ENCODE peak calls at places on chromosomes 3 and 15, in nine cellular contexts. G, K, O, E, Q, F, R, W and U are unnamed samples.

GRCh38 chr3:194006102-194006501 is 129.8 kb upstream of the HES1 start:
- DNase-seq in E (no peak), F (no peak), W (no peak), K (no peak), Q (no peak), R (no peak), G (no peak), O (no peak), U (peak; percentile 11)

GRCh38 chr3:70249509-70250160 is 62.8 kb downstream of the MDFIC2 start:
- DNase-seq in F (no peak), W (peak; percentile 6), Q (no peak), K (no peak), R (no peak), G (no peak), O (peak; percentile 64), E (no peak), U (peak; percentile 90)

GRCh38 chr3:18425641-18426403 is 683 bp upstream of the SATB1 start:
- DNase-seq in K (peak; percentile 75), O (peak; percentile 7), W (no peak), R (peak; percentile 14), E (no peak), G (no peak), Q (peak; percentile 62), F (no peak), U (no peak)

GRCh38 chr3:94004301-94004910 is 24.0 kb downstream of the STX19 start:
- DNase-seq in K (no peak), G (no peak), R (no peak), W (peak; percentile 87), E (peak; percentile 76), O (peak; percentile 86), F (peak; percentile 42), Q (no peak), U (peak; percentile 85)

GRCh38 chr3:37974121-37974927 is 16.3 kb upstream of the VILL start:
- DNase-seq in O (peak; percentile 77), W (peak; percentile 72), R (no peak), G (peak; percentile 58), E (peak; percentile 76), K (peak; percentile 70), F (peak; percentile 32), Q (peak; percentile 42), U (peak; percentile 75)

GRCh38 chr3:123324880-123325765 is 123.4 kb downstream of the SEC22A start:
- DNase-seq in O (no peak), K (no peak), Q (no peak), E (no peak), R (no peak), G (no peak), W (no peak), F (no peak), U (no peak)

GRCh38 chr15:53305101-53305500 is 454.4 kb downstream of the WDR72 start:
- DNase-seq in Q (no peak), O (no peak), F (no peak), K (no peak), W (no peak), R (no peak), E (no peak), G (no peak), U (no peak)

GRCh38 chr15:27268923-27269322 is 297.9 kb downstream of the GABRG3 start:
- DNase-seq in E (no peak), G (no peak), W (no peak), Q (no peak), O (no peak), R (no peak), K (no peak), F (no peak), U (no peak)

GRCh38 chr15:51132384-51133139 is 37.9 kb upstream of the TNFAIP8L3 start:
- DNase-seq in F (peak; percentile 58), K (no peak), E (peak; percentile 29), O (peak; percentile 96), Q (no peak), G (peak; percentile 34), R (no peak), W (peak; percentile 98), U (peak; percentile 100)

GRCh38 chr3:112519424-112520001 is 20.2 kb upstream of the BTLA start:
- DNase-seq in K (peak; percentile 27), Q (no peak), G (no peak), F (peak; percentile 36), R (peak; percentile 40), E (peak; percentile 88), W (peak; percentile 86), O (peak; percentile 89), U (peak; percentile 93)

DNA sequence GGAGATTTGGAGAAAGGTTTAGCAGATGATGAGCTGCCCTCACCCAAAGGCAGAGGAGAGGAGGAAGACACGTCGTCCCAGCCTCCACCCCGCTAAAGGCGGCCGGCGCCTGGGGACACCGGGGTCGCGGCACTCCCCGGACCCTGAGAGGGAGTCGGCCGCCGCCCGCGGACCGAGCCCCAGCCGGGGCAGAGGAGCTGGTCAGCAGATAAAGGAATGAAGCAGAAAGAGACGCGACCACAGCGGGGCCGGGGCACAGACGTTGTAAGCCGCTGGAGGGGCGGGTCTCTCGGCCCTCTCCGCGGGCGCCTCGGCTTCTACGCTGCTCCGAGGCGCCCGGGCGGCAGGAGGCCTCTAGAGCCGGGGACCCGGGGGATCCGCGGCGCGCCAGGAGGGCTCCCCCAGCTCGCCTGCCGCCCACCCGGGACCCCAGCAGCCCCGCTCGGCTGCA is 477 bp downstream of the HERC1 start:
- DNase-seq in W (peak; percentile 42), K (peak; percentile 28), O (peak; percentile 48), Q (peak; percentile 44), R (no peak), F (no peak), G (peak; percentile 28), E (peak; percentile 41), U (peak; percentile 51)
- TF ChIP-seq CTCF in W (no peak), K (no peak), O (no peak), Q (no peak), R (no peak), F (no peak), G (no peak), E (no peak), U (no peak)

GRCh38 chr15:69346112-69346511 is 47.4 kb downstream of the PAQR5 start:
- DNase-seq in R (no peak), G (no peak), F (no peak), O (no peak), K (no peak), W (peak; percentile 25), E (no peak), Q (no peak), U (peak; percentile 53)

GRCh38 chr15:69343133-69343532 is 44.4 kb downstream of the PAQR5 start:
- DNase-seq in O (no peak), G (no peak), F (no peak), R (no peak), K (no peak), Q (no peak), W (no peak), E (no peak), U (no peak)

GRCh38 chr15:69341356-69341755 is 42.6 kb downstream of the PAQR5 start:
- DNase-seq in O (no peak), Q (no peak), K (no peak), G (no peak), R (no peak), F (no peak), W (no peak), E (no peak), U (no peak)

GRCh38 chr15:69342460-69343076 is 43.9 kb downstream of the PAQR5 start:
- DNase-seq in W (no peak), K (no peak), E (no peak), Q (no peak), F (no peak), G (no peak), R (no peak), O (no peak), U (no peak)

GRCh38 chr15:69344238-69344637 is 45.5 kb downstream of the PAQR5 start:
- DNase-seq in Q (no peak), W (no peak), O (no peak), E (no peak), K (no peak), G (no peak), R (no peak), F (no peak), U (no peak)
- TF ChIP-seq CTCF in Q (no peak), W (no peak), O (no peak), E (no peak), K (no peak), G (no peak), R (no peak), F (no peak), U (no peak)

GRCh38 chr3:42533161-42533897 is 30.9 kb downstream of the VIPR1 start:
- DNase-seq in E (no peak), Q (no peak), K (no peak), R (no peak), W (no peak), F (no peak), G (no peak), O (no peak), U (no peak)

GRCh38 chr3:42532229-42532628 is 29.8 kb downstream of the VIPR1 start:
- DNase-seq in W (no peak), R (no peak), E (no peak), O (no peak), F (no peak), K (no peak), G (no peak), Q (no peak), U (no peak)

GRCh38 chr3:42539871-42540714 is 37.6 kb downstream of the VIPR1 start:
- DNase-seq in R (no peak), Q (peak; percentile 41), K (peak; percentile 59), E (peak; percentile 62), F (no peak), G (peak; percentile 51), O (peak; percentile 26), W (no peak), U (peak; percentile 23)

GRCh38 chr3:42537350-42537749 is 34.9 kb downstream of the VIPR1 start:
- DNase-seq in G (no peak), Q (no peak), F (no peak), K (no peak), O (peak; percentile 13), E (no peak), R (no peak), W (no peak), U (no peak)

GRCh38 chr3:42535981-42536784 is 33.7 kb downstream of the VIPR1 start:
- DNase-seq in E (peak; percentile 58), F (peak; percentile 5), W (no peak), G (no peak), R (no peak), Q (no peak), O (peak; percentile 29), K (peak; percentile 51), U (peak; percentile 45)
- TF ChIP-seq CTCF in E (peak; percentile 55), F (peak; percentile 55), W (no peak), G (peak; percentile 45), R (peak; percentile 69), Q (no peak), O (peak; percentile 57), K (peak; percentile 55), U (peak; percentile 71)

DNA sequence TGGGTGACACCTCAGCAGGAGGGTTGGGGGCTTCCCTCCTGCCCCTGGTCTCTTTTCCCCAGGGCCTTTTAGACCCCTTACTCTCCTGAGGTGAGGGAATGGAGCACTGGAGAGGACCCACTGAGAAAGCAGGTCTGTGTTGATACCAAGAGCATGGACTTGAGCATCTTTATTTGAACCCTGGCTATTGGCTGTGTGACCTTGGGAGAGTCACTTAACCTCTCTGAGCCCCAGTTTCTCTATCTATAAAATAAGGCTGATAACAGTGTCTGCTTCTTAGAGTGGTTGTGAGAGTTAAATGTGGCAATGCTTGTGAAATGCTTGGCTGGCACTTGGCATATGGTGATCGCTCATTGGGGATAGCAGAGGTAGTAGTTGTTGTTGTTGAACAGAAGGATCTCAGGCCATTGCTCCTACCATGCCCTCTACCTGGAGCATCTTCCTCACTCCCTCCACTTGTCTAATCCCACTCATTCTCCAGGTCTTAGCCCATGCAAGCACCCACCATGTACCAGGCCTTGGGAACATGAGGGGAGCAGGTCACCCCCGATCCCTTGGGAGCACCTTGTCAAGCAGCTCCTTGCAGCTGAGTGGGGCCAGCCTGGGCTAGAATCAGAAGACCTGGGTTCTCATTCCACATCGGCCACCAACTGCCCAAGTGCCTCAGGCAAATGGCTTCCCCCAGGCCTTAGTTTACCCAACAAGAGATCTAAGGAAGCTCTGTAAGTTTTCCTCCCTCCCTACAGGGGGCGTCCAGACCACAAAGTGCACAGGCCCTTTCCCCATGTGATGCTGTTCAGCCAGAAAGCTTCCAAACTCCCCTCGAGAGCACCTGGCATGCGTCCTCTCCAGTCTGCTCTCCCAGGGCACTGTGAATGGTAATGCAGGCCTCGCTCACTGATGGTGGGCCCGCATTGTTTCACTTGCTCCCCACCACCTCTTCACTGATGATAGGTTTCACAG is 96.7 kb downstream of the LSM3 start:
- DNase-seq in R (no peak), Q (no peak), O (peak; percentile 32), G (no peak), K (no peak), F (no peak), E (peak; percentile 31), W (no peak), U (peak; percentile 35)
- TF ChIP-seq CTCF in R (peak; percentile 48), Q (no peak), O (peak; percentile 35), G (peak; percentile 38), K (no peak), F (no peak), E (peak; percentile 35), W (peak; percentile 18), U (peak; percentile 53)